ENCODE peak calls at places on chromosomes 5 and 9, in four cellular contexts. One of them, this sample, is unnamed.
A peak's percentile ranks its signal among the peaks of the same experiment; 100 is the strongest.

GRCh38 chr5:124410539-124410938 is 335.9 kb downstream of the ZNF608 start:
- DNase-seq in mesothelial cell of epicardium: no peak
- DNase-seq in natural killer cell: no peak
- DNase-seq in uterus: no peak
- DNase-seq in this sample: no peak

GRCh38 chr5:171850354-171850947 is 64.8 kb downstream of the SMIM23 start:
- DNase-seq in uterus: no peak
- DNase-seq in mesothelial cell of epicardium: no peak
- DNase-seq in natural killer cell: no peak
- DNase-seq in this sample: no peak

GRCh38 chr5:94402096-94402495 is 216.3 kb downstream of the KIAA0825 start:
- DNase-seq in uterus: no peak
- DNase-seq in mesothelial cell of epicardium: no peak
- DNase-seq in natural killer cell: no peak
- DNase-seq in this sample: no peak

GRCh38 chr5:180090098-180090768 is 18.7 kb upstream of the RNF130 start:
- DNase-seq in natural killer cell: peak; percentile 86
- DNase-seq in mesothelial cell of epicardium: peak; percentile 75
- DNase-seq in uterus: peak; percentile 75
- DNase-seq in this sample: peak; percentile 64

GRCh38 chr9:75239176-75239575 is 150.9 kb downstream of the OSTF1 start:
- DNase-seq in uterus: no peak
- DNase-seq in mesothelial cell of epicardium: no peak
- DNase-seq in natural killer cell: no peak
- DNase-seq in this sample: no peak

GRCh38 chr5:135707302-135707701 is 127.2 kb upstream of the SLC25A48 start:
- DNase-seq in natural killer cell: no peak
- DNase-seq in uterus: no peak
- DNase-seq in mesothelial cell of epicardium: no peak
- DNase-seq in this sample: no peak

GRCh38 chr5:125582358-125582757 is 835.9 kb upstream of the ZNF608 start:
- DNase-seq in mesothelial cell of epicardium: no peak
- DNase-seq in uterus: peak; percentile 18
- DNase-seq in natural killer cell: no peak
- DNase-seq in this sample: no peak

GRCh38 chr5:126939887-126940286 is 90.5 kb downstream of the MARCHF3 start:
- DNase-seq in mesothelial cell of epicardium: no peak
- DNase-seq in uterus: no peak
- DNase-seq in natural killer cell: no peak
- DNase-seq in this sample: no peak

GRCh38 chr5:103706939-103707682 is 144.5 kb upstream of the NUDT12 start:
- DNase-seq in uterus: no peak
- DNase-seq in mesothelial cell of epicardium: no peak
- DNase-seq in natural killer cell: no peak
- DNase-seq in this sample: no peak

GRCh38 chr9:35529156-35529823 is 39.4 kb downstream of the RUSC2 start:
- DNase-seq in natural killer cell: no peak
- DNase-seq in mesothelial cell of epicardium: no peak
- DNase-seq in uterus: no peak
- DNase-seq in this sample: no peak

GRCh38 chr5:16412556-16412955 is 53.0 kb downstream of the ZNF622 start:
- DNase-seq in mesothelial cell of epicardium: no peak
- DNase-seq in natural killer cell: no peak
- DNase-seq in uterus: no peak
- DNase-seq in this sample: no peak

GRCh38 chr9:125151730-125152129 is 8.4 kb upstream of the SCAI start:
- DNase-seq in mesothelial cell of epicardium: no peak
- DNase-seq in natural killer cell: no peak
- DNase-seq in uterus: no peak
- DNase-seq in this sample: no peak

GRCh38 chr5:104903941-104904340 is 1341.4 kb upstream of the NUDT12 start:
- DNase-seq in mesothelial cell of epicardium: no peak
- DNase-seq in uterus: no peak
- DNase-seq in natural killer cell: no peak
- DNase-seq in this sample: no peak

GRCh38 chr5:87367243-87367642 is 45.5 kb downstream of the CCNH start:
- DNase-seq in mesothelial cell of epicardium: no peak
- DNase-seq in uterus: no peak
- DNase-seq in natural killer cell: no peak
- DNase-seq in this sample: no peak

GRCh38 chr9:104658496-104659195 is 35.7 kb upstream of the OR13D1 start:
- DNase-seq in mesothelial cell of epicardium: no peak
- DNase-seq in uterus: no peak
- DNase-seq in natural killer cell: no peak
- DNase-seq in this sample: no peak

GRCh38 chr5:88688981-88689661 is 193.9 kb downstream of the MEF2C start:
- DNase-seq in mesothelial cell of epicardium: no peak
- DNase-seq in natural killer cell: no peak
- DNase-seq in uterus: no peak
- DNase-seq in this sample: no peak

GRCh38 chr5:160045004-160045403 is 36.1 kb downstream of the TTC1 start:
- DNase-seq in natural killer cell: no peak
- DNase-seq in mesothelial cell of epicardium: no peak
- DNase-seq in uterus: no peak
- DNase-seq in this sample: no peak

GRCh38 chr9:75096796-75097195 is 8.5 kb downstream of the OSTF1 start:
- DNase-seq in natural killer cell: no peak
- DNase-seq in mesothelial cell of epicardium: no peak
- DNase-seq in uterus: no peak
- DNase-seq in this sample: no peak

GRCh38 chr5:56446728-56447127 is 213.6 kb upstream of the ANKRD55 start:
- DNase-seq in natural killer cell: no peak
- DNase-seq in uterus: no peak
- DNase-seq in mesothelial cell of epicardium: no peak
- DNase-seq in this sample: no peak

GRCh38 chr9:127360205-127360604 is 36.8 kb upstream of the SLC2A8 start:
- DNase-seq in uterus: no peak
- DNase-seq in natural killer cell: no peak
- DNase-seq in mesothelial cell of epicardium: no peak
- DNase-seq in this sample: no peak

GRCh38 chr9:2545881-2546490 is 75.6 kb upstream of the VLDLR start:
- DNase-seq in mesothelial cell of epicardium: no peak
- DNase-seq in uterus: no peak
- DNase-seq in natural killer cell: no peak
- DNase-seq in this sample: no peak

GRCh38 chr5:107743357-107744000 is 72.7 kb upstream of the EFNA5 start:
- DNase-seq in uterus: no peak
- DNase-seq in mesothelial cell of epicardium: no peak
- DNase-seq in natural killer cell: no peak
- DNase-seq in this sample: no peak

GRCh38 chr5:352639-353598 is 31.4 kb downstream of the AHRR start:
- DNase-seq in mesothelial cell of epicardium: no peak
- DNase-seq in natural killer cell: no peak
- DNase-seq in uterus: no peak
- DNase-seq in this sample: no peak

GRCh38 chr5:144004751-144005150 is 165.7 kb downstream of the YIPF5 start:
- DNase-seq in uterus: no peak
- DNase-seq in mesothelial cell of epicardium: no peak
- DNase-seq in natural killer cell: no peak
- DNase-seq in this sample: no peak

GRCh38 chr5:120388016-120388781 is 75.9 kb upstream of the PRR16 start:
- DNase-seq in mesothelial cell of epicardium: no peak
- DNase-seq in natural killer cell: no peak
- DNase-seq in uterus: no peak
- DNase-seq in this sample: no peak

GRCh38 chr9:110531776-110532175 is 47.8 kb downstream of the SVEP1 start:
- DNase-seq in uterus: no peak
- DNase-seq in mesothelial cell of epicardium: no peak
- DNase-seq in natural killer cell: no peak
- DNase-seq in this sample: no peak

GRCh38 chr5:175519006-175519405 is 40.6 kb downstream of the SFXN1 start:
- DNase-seq in mesothelial cell of epicardium: no peak
- DNase-seq in uterus: no peak
- DNase-seq in natural killer cell: no peak
- DNase-seq in this sample: no peak

GRCh38 chr5:36790847-36791246 is 85.7 kb upstream of the NIPBL start:
- DNase-seq in natural killer cell: no peak
- DNase-seq in mesothelial cell of epicardium: no peak
- DNase-seq in uterus: no peak
- DNase-seq in this sample: no peak

GRCh38 chr9:126582427-126582826 is 31.3 kb upstream of the LMX1B start:
- DNase-seq in natural killer cell: no peak
- DNase-seq in uterus: no peak
- DNase-seq in mesothelial cell of epicardium: no peak
- DNase-seq in this sample: no peak

GRCh38 chr9:37904647-37905505 is 949 bp upstream of the SLC25A51 start:
- DNase-seq in uterus: no peak
- DNase-seq in natural killer cell: no peak
- DNase-seq in mesothelial cell of epicardium: no peak
- DNase-seq in this sample: no peak

GRCh38 chr5:38321978-38322377 is 63.6 kb downstream of the EGFLAM start:
- DNase-seq in uterus: no peak
- DNase-seq in natural killer cell: no peak
- DNase-seq in mesothelial cell of epicardium: no peak
- DNase-seq in this sample: no peak

GRCh38 chr5:174760721-174761120 is 36.3 kb downstream of the MSX2 start:
- DNase-seq in mesothelial cell of epicardium: no peak
- DNase-seq in natural killer cell: no peak
- DNase-seq in uterus: no peak
- DNase-seq in this sample: no peak

DNA sequence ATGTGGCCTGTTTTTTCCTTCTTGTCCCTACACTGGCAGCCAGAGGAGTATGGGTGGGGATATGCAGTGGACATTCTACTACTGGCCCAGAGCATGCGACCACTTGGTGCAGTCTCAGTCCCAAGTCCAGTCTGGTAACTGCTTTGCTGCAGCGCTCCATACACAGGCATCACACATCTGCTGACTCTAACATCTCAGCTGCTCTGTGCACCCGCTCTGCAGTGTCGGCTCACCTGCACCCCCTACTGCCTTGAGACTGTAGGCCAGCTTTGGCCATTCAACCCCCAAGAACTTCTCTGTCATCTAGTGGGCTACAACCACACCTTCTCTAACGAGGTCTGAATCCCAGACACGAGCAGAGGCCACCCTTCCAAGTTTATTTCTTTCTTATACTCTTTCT is 46.4 kb upstream of the SLCO6A1 start:
- DNase-seq in mesothelial cell of epicardium: no peak
- DNase-seq in uterus: no peak
- DNase-seq in natural killer cell: no peak
- DNase-seq in this sample: no peak
- TF ChIP-seq CTCF in mesothelial cell of epicardium: no peak
- TF ChIP-seq CTCF in uterus: no peak
- TF ChIP-seq CTCF in natural killer cell: no peak
- TF ChIP-seq CTCF in this sample: no peak

GRCh38 chr5:139669681-139670368 is 21.7 kb downstream of the CXXC5 start:
- DNase-seq in uterus: no peak
- DNase-seq in natural killer cell: peak; percentile 67
- DNase-seq in mesothelial cell of epicardium: no peak
- DNase-seq in this sample: no peak

GRCh38 chr5:139668064-139668880 is 20.1 kb downstream of the CXXC5 start:
- DNase-seq in uterus: peak; percentile 41
- DNase-seq in mesothelial cell of epicardium: no peak
- DNase-seq in natural killer cell: peak; percentile 54
- DNase-seq in this sample: no peak

GRCh38 chr5:139671096-139671841 is 23.1 kb downstream of the CXXC5 start:
- DNase-seq in natural killer cell: peak; percentile 51
- DNase-seq in uterus: no peak
- DNase-seq in mesothelial cell of epicardium: no peak
- DNase-seq in this sample: no peak

GRCh38 chr5:139668924-139669680 is 21.0 kb downstream of the CXXC5 start:
- DNase-seq in mesothelial cell of epicardium: no peak
- DNase-seq in uterus: no peak
- DNase-seq in natural killer cell: no peak
- DNase-seq in this sample: no peak

GRCh38 chr5:139670369-139671095 is 22.4 kb downstream of the CXXC5 start:
- DNase-seq in mesothelial cell of epicardium: no peak
- DNase-seq in uterus: no peak
- DNase-seq in natural killer cell: peak; percentile 64
- DNase-seq in this sample: no peak
- TF ChIP-seq CTCF in mesothelial cell of epicardium: no peak
- TF ChIP-seq CTCF in uterus: no peak
- TF ChIP-seq CTCF in natural killer cell: peak; percentile 43
- TF ChIP-seq CTCF in this sample: no peak

GRCh38 chr5:177496111-177497010 is 1.0 kb downstream of the PDLIM7 start:
- DNase-seq in uterus: peak; percentile 89
- DNase-seq in natural killer cell: no peak
- DNase-seq in mesothelial cell of epicardium: peak; percentile 71
- DNase-seq in this sample: no peak
- TF ChIP-seq CTCF in uterus: no peak
- TF ChIP-seq CTCF in natural killer cell: no peak
- TF ChIP-seq CTCF in mesothelial cell of epicardium: peak; percentile 54
- TF ChIP-seq CTCF in this sample: no peak

GRCh38 chr5:139385061-139385889 is 2.2 kb upstream of the SLC23A1 start:
- DNase-seq in mesothelial cell of epicardium: no peak
- DNase-seq in uterus: no peak
- DNase-seq in natural killer cell: no peak
- DNase-seq in this sample: no peak
- TF ChIP-seq CTCF in mesothelial cell of epicardium: no peak
- TF ChIP-seq CTCF in uterus: no peak
- TF ChIP-seq CTCF in natural killer cell: no peak
- TF ChIP-seq CTCF in this sample: no peak

GRCh38 chr5:149598966-149599365 is 17.7 kb downstream of the ARHGEF37 start:
- DNase-seq in natural killer cell: no peak
- DNase-seq in uterus: no peak
- DNase-seq in mesothelial cell of epicardium: no peak
- DNase-seq in this sample: no peak
- TF ChIP-seq CTCF in natural killer cell: no peak
- TF ChIP-seq CTCF in uterus: no peak
- TF ChIP-seq CTCF in mesothelial cell of epicardium: no peak
- TF ChIP-seq CTCF in this sample: no peak

GRCh38 chr5:173246135-173246495 is 11.1 kb upstream of the NKX2-5 start:
- DNase-seq in mesothelial cell of epicardium: no peak
- DNase-seq in uterus: no peak
- DNase-seq in natural killer cell: no peak
- DNase-seq in this sample: no peak
- TF ChIP-seq CTCF in mesothelial cell of epicardium: no peak
- TF ChIP-seq CTCF in uterus: no peak
- TF ChIP-seq CTCF in natural killer cell: no peak
- TF ChIP-seq CTCF in this sample: no peak

GRCh38 chr5:132884548-132884947 is 11.1 kb downstream of the LEAP2 start:
- DNase-seq in natural killer cell: no peak
- DNase-seq in uterus: no peak
- DNase-seq in mesothelial cell of epicardium: no peak
- DNase-seq in this sample: no peak
- TF ChIP-seq CTCF in natural killer cell: no peak
- TF ChIP-seq CTCF in uterus: no peak
- TF ChIP-seq CTCF in mesothelial cell of epicardium: no peak
- TF ChIP-seq CTCF in this sample: no peak

GRCh38 chr9:89619019-89619418 is 14.2 kb downstream of the GADD45G start:
- DNase-seq in natural killer cell: no peak
- DNase-seq in mesothelial cell of epicardium: no peak
- DNase-seq in uterus: no peak
- DNase-seq in this sample: no peak
- TF ChIP-seq CTCF in natural killer cell: no peak
- TF ChIP-seq CTCF in mesothelial cell of epicardium: no peak
- TF ChIP-seq CTCF in uterus: no peak
- TF ChIP-seq CTCF in this sample: no peak